ENCODE peak calls at places on chromosomes 7 and 10, in four cellular contexts. U, W, J and I are unnamed samples.

GRCh38 chr10:49568235-49568634 is 29.3 kb upstream of the ERCC6 start:
- DNase-seq in J (no peak), W (peak), U (no peak), I (peak)

GRCh38 chr7:94295805-94296204 is 98.9 kb upstream of the COL1A2 start:
- DNase-seq in W (peak), U (peak), J (no peak), I (no peak)

GRCh38 chr10:47060993-47061500 is 149.8 kb downstream of the PTPN20 start:
- DNase-seq in U (no peak), J (no peak), W (no peak), I (no peak)

GRCh38 chr7:135562720-135563119 is 5.0 kb downstream of the NUP205 start:
- DNase-seq in J (no peak), U (no peak), W (no peak), I (no peak)

GRCh38 chr7:24141876-24142509 is 142.0 kb upstream of the NPY start:
- DNase-seq in W (no peak), J (no peak), U (no peak), I (no peak)

GRCh38 chr10:132536241-132536963 is 1.2 kb upstream of the INPP5A start:
- DNase-seq in U (peak), J (peak), W (no peak), I (no peak)

GRCh38 chr7:95398155-95398940 is 2.2 kb upstream of the PON3 start:
- DNase-seq in W (no peak), J (no peak), U (no peak), I (no peak)

GRCh38 chr7:128867842-128868623 is 5.4 kb downstream of the ATP6V1F start:
- DNase-seq in W (peak), U (no peak), J (no peak), I (no peak)

GRCh38 chr10:49562893-49563292 is 24.0 kb upstream of the ERCC6 start:
- DNase-seq in W (peak), J (no peak), U (no peak), I (no peak)

GRCh38 chr7:1056006-1056784 is 11.8 kb downstream of the GPR146 start:
- DNase-seq in J (no peak), U (no peak), W (no peak), I (no peak)

GRCh38 chr7:77439572-77439971 is 23.4 kb upstream of the GSAP start:
- DNase-seq in U (peak), J (no peak), W (no peak), I (no peak)

GRCh38 chr10:92822060-92822634 is 26.2 kb upstream of the EXOC6 start:
- DNase-seq in U (peak), W (peak), J (peak), I (no peak)

GRCh38 chr7:92730808-92731207 is 105.6 kb downstream of the CDK6 start:
- DNase-seq in W (peak), U (no peak), J (no peak), I (no peak)

GRCh38 chr10:86489960-86490612 is 31.5 kb downstream of the WAPL start:
- DNase-seq in J (no peak), W (no peak), U (no peak), I (no peak)

GRCh38 chr7:32890553-32891045 is 961 bp downstream of the KBTBD2 start:
- DNase-seq in J (no peak), U (peak), W (peak), I (peak)

GRCh38 chr10:43981232-43981631 is 332.6 kb upstream of the ZNF32 start:
- DNase-seq in J (no peak), U (no peak), W (peak), I (no peak)

GRCh38 chr7:80611779-80612178 is 26.7 kb upstream of the CD36 start:
- DNase-seq in W (peak), J (no peak), U (peak), I (no peak)

GRCh38 chr7:69599211-69599878 is 1.1 kb downstream of the AUTS2 start:
- DNase-seq in W (no peak), J (no peak), U (peak), I (no peak)

GRCh38 chr7:121832347-121832746 is 40.6 kb upstream of the PTPRZ1 start:
- DNase-seq in U (no peak), W (no peak), J (no peak), I (no peak)

GRCh38 chr10:86401588-86402282 is 35.1 kb upstream of the GRID1 start:
- DNase-seq in U (peak), J (no peak), W (no peak), I (no peak)

GRCh38 chr7:112437038-112437437 is 13.2 kb upstream of the IFRD1 start:
- DNase-seq in U (peak), W (no peak), J (no peak), I (no peak)

GRCh38 chr7:770786-771185 is 43.7 kb upstream of the PRKAR1B start:
- DNase-seq in W (no peak), U (no peak), J (no peak), I (no peak)

GRCh38 chr10:32104622-32105509 is 48.6 kb upstream of the KIF5B start:
- DNase-seq in J (no peak), W (peak), U (no peak), I (no peak)
- TF ChIP-seq RAD21 in J (no peak), W (no peak), U (no peak), I (no peak)

GRCh38 chr10:124090630-124091209 is 2.7 kb downstream of the CHST15 start:
- DNase-seq in J (no peak), W (no peak), U (no peak), I (no peak)

GRCh38 chr10:124093076-124093773 is at the start of gene CHST15:
- DNase-seq in W (no peak), J (no peak), U (peak), I (no peak)

GRCh38 chr10:124092270-124093075 is 925 bp downstream of the CHST15 start:
- DNase-seq in U (peak), W (no peak), J (no peak), I (no peak)

GRCh38 chr10:124089859-124090258 is 3.5 kb downstream of the CHST15 start:
- DNase-seq in J (no peak), U (no peak), W (no peak), I (no peak)

DNA sequence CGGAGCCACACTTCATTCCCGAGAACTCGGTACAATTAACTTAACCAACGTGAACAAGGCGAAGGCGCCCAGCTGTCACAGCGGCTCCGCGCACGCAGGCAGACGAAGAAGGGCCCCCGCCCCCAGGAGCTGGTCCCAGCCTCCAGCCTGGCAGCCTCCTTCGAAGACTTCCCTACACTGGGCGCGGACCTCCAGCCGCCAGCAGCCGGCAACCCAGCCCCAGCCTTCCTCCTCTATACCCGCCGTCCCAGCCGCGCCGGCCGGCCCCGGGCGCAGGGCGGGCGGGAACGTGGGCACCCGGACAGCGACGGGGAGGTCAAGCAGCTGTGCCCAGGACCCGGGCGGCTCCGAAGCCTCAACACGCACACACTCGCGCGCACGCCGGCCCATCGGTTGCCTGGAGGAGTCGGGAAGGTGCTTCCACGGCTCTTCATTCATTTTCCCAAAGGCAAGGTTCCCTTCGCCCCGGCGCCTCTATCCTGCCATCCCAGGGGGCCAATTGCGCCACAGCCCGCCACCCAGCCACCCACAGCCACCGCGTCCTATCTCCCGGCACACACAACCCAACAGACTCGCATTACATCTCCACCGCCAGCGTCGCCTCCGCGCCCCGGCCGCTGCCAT is 1.6 kb downstream of the CHST15 start:
- DNase-seq in W (no peak), J (no peak), U (no peak), I (no peak)
- TF ChIP-seq ELK1 in W (no peak), J (no peak), U (no peak), I (no peak)

GRCh38 chr10:63431962-63432797 is 33.6 kb downstream of the JMJD1C start:
- DNase-seq in J (no peak), U (peak), W (peak), I (peak)

GRCh38 chr10:63430091-63430998 is 35.4 kb downstream of the JMJD1C start:
- DNase-seq in J (no peak), W (peak), U (peak), I (no peak)

GRCh38 chr10:63427013-63427412 is 38.8 kb downstream of the JMJD1C start:
- DNase-seq in U (no peak), J (no peak), W (no peak), I (no peak)

GRCh38 chr10:63430999-63431356 is 34.8 kb downstream of the JMJD1C start:
- DNase-seq in J (no peak), W (no peak), U (no peak), I (no peak)

DNA sequence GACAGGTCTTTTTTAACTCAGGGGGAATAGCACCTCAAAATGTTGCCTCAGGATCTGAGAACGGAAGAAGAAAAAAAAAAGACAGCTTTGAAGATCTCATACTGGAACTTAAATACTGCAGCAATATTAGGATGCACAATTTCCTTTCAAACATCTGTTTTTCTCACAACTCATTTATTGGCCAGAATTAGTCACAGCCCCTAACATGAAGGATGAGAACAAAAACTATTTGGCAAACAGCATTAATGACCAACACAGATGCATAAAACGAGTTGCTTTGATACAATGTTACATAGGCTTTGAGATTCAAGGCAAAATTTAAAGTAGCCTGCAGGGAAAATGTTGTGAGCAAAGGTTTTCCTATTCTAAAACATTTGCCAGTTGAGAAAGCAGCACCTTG is 36.5 kb downstream of the JMJD1C start:
- DNase-seq in U (no peak), W (peak), J (no peak), I (no peak)
- TF ChIP-seq RAD21 in U (no peak), W (no peak), J (no peak), I (no peak)

GRCh38 chr7:44220732-44221131 is 20.0 kb downstream of the YKT6 start:
- DNase-seq in W (no peak), U (no peak), J (no peak), I (no peak)
- TF ChIP-seq ELK1 in W (no peak), U (no peak), J (no peak), I (no peak)